ENCODE peak calls at places on chromosomes 11 and 22, in ten cellular contexts. Z is T47D; Y is cardiac fibroblast; E is central memory CD4-positive, alpha-beta T cell; M is AG10803; K is anterior cingulate cortex; J is GM13977; O is DMS153; N is GM04504; D is AG04450. C is an unnamed sample.
A peak's percentile ranks its signal among the peaks of the same experiment; 100 is the strongest.

GRCh38 chr11:35786918-35787557 is 124.5 kb downstream of the TRIM44 start:
- DNase-seq in Z (no peak), J (no peak), K (no peak), M (peak; percentile 77), N (no peak), D (peak; percentile 18), Y (peak; percentile 14), E (no peak), O (no peak), C (no peak)

GRCh38 chr22:35547993-35548761 is 7.5 kb downstream of the RASD2 start:
- DNase-seq in E (no peak), D (no peak), N (no peak), K (no peak), O (no peak), J (no peak), Z (no peak), Y (peak; percentile 12), M (no peak), C (no peak)

GRCh38 chr11:57903011-57903410 is 120.7 kb upstream of the OR9Q1 start:
- DNase-seq in J (no peak), Z (no peak), K (no peak), E (no peak), Y (no peak), D (no peak), N (no peak), M (no peak), O (no peak), C (no peak)

GRCh38 chr11:20355221-20356219 is 8.0 kb upstream of the HTATIP2 start:
- DNase-seq in N (no peak), K (no peak), M (peak; percentile 51), Z (peak; percentile 54), J (peak; percentile 32), O (peak; percentile 18), E (peak; percentile 21), Y (peak; percentile 62), D (no peak), C (peak; percentile 11)

GRCh38 chr11:69013009-69013951 is at the start of gene MRGPRF:
- DNase-seq in J (peak; percentile 39), Z (no peak), Y (peak; percentile 71), D (peak; percentile 84), N (peak; percentile 83), O (no peak), M (peak; percentile 91), E (no peak), K (no peak), C (no peak)

GRCh38 chr11:64121637-64122410 is 44.1 kb downstream of the MACROD1 start:
- DNase-seq in O (no peak), Y (peak; percentile 49), E (no peak), D (peak; percentile 76), K (no peak), J (no peak), Z (no peak), N (peak; percentile 33), M (peak; percentile 82), C (no peak)

GRCh38 chr11:1921576-1922141 is 2.2 kb downstream of the TNNT3 start:
- DNase-seq in Y (peak; percentile 95), Z (no peak), J (peak; percentile 29), E (no peak), M (peak; percentile 53), N (peak; percentile 3), O (no peak), K (no peak), D (no peak), C (no peak)

GRCh38 chr22:33386270-33386669 is 328.1 kb upstream of the SYN3 start:
- DNase-seq in E (no peak), D (no peak), O (no peak), J (no peak), K (no peak), Z (no peak), N (no peak), Y (no peak), M (no peak), C (no peak)

GRCh38 chr11:76910620-76911414 is 50.1 kb downstream of the ACER3 start:
- DNase-seq in E (no peak), M (peak; percentile 68), D (no peak), Z (no peak), Y (peak; percentile 58), J (no peak), O (no peak), K (no peak), N (no peak), C (no peak)

GRCh38 chr11:101127348-101127698 is 2.3 kb downstream of the PGR start:
- DNase-seq in O (no peak), D (no peak), Z (no peak), Y (no peak), J (peak; percentile 25), M (no peak), K (no peak), E (no peak), N (no peak), C (no peak)

GRCh38 chr11:79174045-79175008 is 266.5 kb downstream of the TENM4 start:
- DNase-seq in Z (no peak), J (no peak), D (no peak), Y (no peak), N (no peak), M (peak; percentile 19), K (no peak), O (no peak), E (no peak), C (no peak)

GRCh38 chr11:73907191-73907590 is 30.4 kb downstream of the PAAF1 start:
- DNase-seq in E (no peak), N (no peak), Z (no peak), O (no peak), M (peak; percentile 23), Y (peak; percentile 21), D (no peak), K (no peak), J (no peak), C (no peak)

GRCh38 chr22:47599753-47600152 is 837.3 kb downstream of the TBC1D22A start:
- DNase-seq in Z (no peak), M (no peak), E (no peak), O (no peak), K (no peak), Y (no peak), N (no peak), J (no peak), D (no peak), C (no peak)

GRCh38 chr11:122099345-122100045 is 16.5 kb downstream of the BLID start:
- DNase-seq in N (no peak), O (no peak), Z (no peak), K (no peak), D (no peak), J (no peak), E (no peak), Y (peak; percentile 80), M (peak; percentile 71), C (no peak)

GRCh38 chr22:40101417-40102101 is 76.2 kb upstream of the TNRC6B start:
- DNase-seq in O (no peak), E (no peak), Z (no peak), J (peak; percentile 28), Y (no peak), N (no peak), D (no peak), M (no peak), K (no peak), C (no peak)

GRCh38 chr22:21449531-21450319 is 17.5 kb upstream of the TMEM191C start:
- DNase-seq in Z (no peak), M (no peak), O (no peak), J (no peak), N (no peak), E (no peak), D (no peak), K (no peak), Y (no peak), C (no peak)

GRCh38 chr22:42905702-42906183 is 48.7 kb upstream of the ARFGAP3 start:
- DNase-seq in Z (no peak), K (no peak), O (peak; percentile 86), J (no peak), N (no peak), M (no peak), Y (no peak), E (no peak), D (no peak), C (peak; percentile 85)

GRCh38 chr11:73230931-73231330 is 12.8 kb downstream of the P2RY2 start:
- DNase-seq in D (no peak), E (no peak), J (no peak), N (no peak), K (no peak), O (no peak), Z (no peak), M (no peak), Y (no peak), C (no peak)

GRCh38 chr11:67699521-67699920 is 25.1 kb upstream of the ALDH3B2 start:
- DNase-seq in O (no peak), Y (peak; percentile 10), E (no peak), K (no peak), Z (no peak), J (no peak), D (no peak), N (no peak), M (no peak), C (no peak)

GRCh38 chr11:15819679-15820286 is 536.6 kb downstream of the SOX6 start:
- DNase-seq in Z (peak; percentile 28), K (peak; percentile 84), M (peak; percentile 54), J (peak; percentile 34), Y (peak; percentile 76), D (no peak), N (no peak), E (no peak), O (no peak), C (peak; percentile 45)

GRCh38 chr11:106398396-106399074 is 321.1 kb downstream of the AASDHPPT start:
- DNase-seq in K (no peak), E (no peak), Y (peak; percentile 24), N (peak; percentile 17), Z (no peak), O (no peak), M (peak; percentile 39), D (no peak), J (no peak), C (no peak)

GRCh38 chr22:50308597-50308935 is 1.1 kb upstream of the PLXNB2 start:
- DNase-seq in D (no peak), Y (peak; percentile 88), E (no peak), K (no peak), M (peak; percentile 88), N (peak; percentile 58), J (no peak), O (no peak), Z (no peak), C (no peak)

GRCh38 chr11:8814209-8814922 is 96.6 kb upstream of the AKIP1 start:
- DNase-seq in N (no peak), D (no peak), M (peak; percentile 40), Z (peak; percentile 39), Y (no peak), J (peak; percentile 66), O (peak; percentile 33), E (no peak), K (no peak), C (no peak)

GRCh38 chr11:134498326-134499139 is 86.5 kb upstream of the B3GAT1 start:
- DNase-seq in E (no peak), M (no peak), K (peak; percentile 46), Z (no peak), O (no peak), J (no peak), Y (no peak), N (no peak), D (no peak), C (peak; percentile 77)

GRCh38 chr22:35470903-35471321 is 69.7 kb upstream of the RASD2 start:
- DNase-seq in K (no peak), E (no peak), M (no peak), N (no peak), D (no peak), O (no peak), Y (no peak), J (no peak), Z (no peak), C (no peak)

GRCh38 chr11:92154611-92155010 is 70.0 kb upstream of the FAT3 start:
- DNase-seq in J (no peak), Z (no peak), Y (no peak), K (no peak), D (no peak), O (no peak), E (no peak), N (no peak), M (no peak), C (no peak)

GRCh38 chr11:73384871-73385692 is 8.9 kb downstream of the RELT start:
- DNase-seq in M (peak; percentile 18), Y (no peak), E (no peak), D (no peak), K (peak; percentile 18), J (peak; percentile 77), Z (no peak), O (no peak), N (no peak), C (no peak)

GRCh38 chr11:59810911-59811259 is 307 bp upstream of the MRPL16 start:
- DNase-seq in Y (no peak), K (no peak), M (no peak), E (no peak), J (no peak), Z (no peak), D (no peak), N (no peak), O (no peak), C (no peak)